ENCODE peak calls at places on chromosomes 1 and 21, in five cellular contexts. One of them, this sample, is unnamed.

GRCh38 chr1:227917081-227917950 is 30.4 kb downstream of the WNT9A start:
- DNase-seq in astrocyte of the spinal cord: no peak
- DNase-seq in fibroblast of pulmonary artery: no peak
- DNase-seq in body of pancreas: no peak
- DNase-seq in retinal pigment epithelial cell: peak; percentile 34
- DNase-seq in this sample: no peak

GRCh38 chr1:157040802-157041201 is 4.7 kb downstream of the ARHGEF11 start:
- DNase-seq in fibroblast of pulmonary artery: peak; percentile 74
- DNase-seq in body of pancreas: no peak
- DNase-seq in retinal pigment epithelial cell: peak; percentile 72
- DNase-seq in astrocyte of the spinal cord: peak; percentile 61
- DNase-seq in this sample: no peak

GRCh38 chr1:175824079-175824478 is 80.7 kb upstream of the TNR start:
- DNase-seq in astrocyte of the spinal cord: no peak
- DNase-seq in fibroblast of pulmonary artery: no peak
- DNase-seq in body of pancreas: peak; percentile 65
- DNase-seq in retinal pigment epithelial cell: no peak
- DNase-seq in this sample: no peak

GRCh38 chr1:208081972-208082371 is 162.2 kb downstream of the PLXNA2 start:
- DNase-seq in astrocyte of the spinal cord: peak; percentile 49
- DNase-seq in body of pancreas: no peak
- DNase-seq in fibroblast of pulmonary artery: no peak
- DNase-seq in retinal pigment epithelial cell: no peak
- DNase-seq in this sample: no peak

GRCh38 chr1:3902111-3902511 is 2.0 kb upstream of the C1orf174 start:
- DNase-seq in retinal pigment epithelial cell: no peak
- DNase-seq in astrocyte of the spinal cord: no peak
- DNase-seq in body of pancreas: no peak
- DNase-seq in fibroblast of pulmonary artery: no peak
- DNase-seq in this sample: no peak

GRCh38 chr1:26724938-26725337 is 29.1 kb downstream of the ARID1A start:
- DNase-seq in body of pancreas: no peak
- DNase-seq in retinal pigment epithelial cell: no peak
- DNase-seq in fibroblast of pulmonary artery: no peak
- DNase-seq in astrocyte of the spinal cord: no peak
- DNase-seq in this sample: no peak

GRCh38 chr1:234929369-234929768 is 199.3 kb downstream of the TOMM20 start:
- DNase-seq in retinal pigment epithelial cell: no peak
- DNase-seq in body of pancreas: peak; percentile 5
- DNase-seq in astrocyte of the spinal cord: no peak
- DNase-seq in fibroblast of pulmonary artery: no peak
- DNase-seq in this sample: no peak

GRCh38 chr21:43267391-43268085 is 98.7 kb downstream of the CRYAA start:
- DNase-seq in retinal pigment epithelial cell: no peak
- DNase-seq in body of pancreas: no peak
- DNase-seq in fibroblast of pulmonary artery: no peak
- DNase-seq in astrocyte of the spinal cord: no peak
- DNase-seq in this sample: no peak

GRCh38 chr21:14273736-14274538 is 58.0 kb downstream of the RBM11 start:
- DNase-seq in retinal pigment epithelial cell: no peak
- DNase-seq in body of pancreas: peak; percentile 68
- DNase-seq in astrocyte of the spinal cord: no peak
- DNase-seq in fibroblast of pulmonary artery: no peak
- DNase-seq in this sample: peak; percentile 9

GRCh38 chr1:29499101-29499650 is 262.9 kb downstream of the PTPRU start:
- DNase-seq in retinal pigment epithelial cell: no peak
- DNase-seq in astrocyte of the spinal cord: no peak
- DNase-seq in fibroblast of pulmonary artery: no peak
- DNase-seq in body of pancreas: no peak
- DNase-seq in this sample: no peak

GRCh38 chr1:216193839-216194443 is 229.3 kb downstream of the USH2A start:
- DNase-seq in body of pancreas: no peak
- DNase-seq in fibroblast of pulmonary artery: no peak
- DNase-seq in retinal pigment epithelial cell: no peak
- DNase-seq in astrocyte of the spinal cord: no peak
- DNase-seq in this sample: peak; percentile 36

GRCh38 chr21:32772281-32773047 is 909 bp upstream of the PAXBP1 start:
- DNase-seq in fibroblast of pulmonary artery: peak; percentile 26
- DNase-seq in body of pancreas: peak; percentile 37
- DNase-seq in astrocyte of the spinal cord: no peak
- DNase-seq in retinal pigment epithelial cell: no peak
- DNase-seq in this sample: peak; percentile 7

GRCh38 chr21:15592271-15592860 is 137.4 kb upstream of the USP25 start:
- DNase-seq in astrocyte of the spinal cord: peak; percentile 59
- DNase-seq in fibroblast of pulmonary artery: peak; percentile 79
- DNase-seq in retinal pigment epithelial cell: no peak
- DNase-seq in body of pancreas: no peak
- DNase-seq in this sample: peak; percentile 6

GRCh38 chr1:108843390-108844188 is 13.3 kb downstream of the AKNAD1 start:
- DNase-seq in retinal pigment epithelial cell: no peak
- DNase-seq in astrocyte of the spinal cord: no peak
- DNase-seq in body of pancreas: no peak
- DNase-seq in fibroblast of pulmonary artery: peak; percentile 11
- DNase-seq in this sample: no peak

GRCh38 chr1:174112489-174113162 is 46.7 kb upstream of the RABGAP1L start:
- DNase-seq in astrocyte of the spinal cord: no peak
- DNase-seq in retinal pigment epithelial cell: no peak
- DNase-seq in body of pancreas: no peak
- DNase-seq in fibroblast of pulmonary artery: no peak
- DNase-seq in this sample: no peak

GRCh38 chr21:35508389-35508888 is 459.3 kb upstream of the RUNX1 start:
- DNase-seq in retinal pigment epithelial cell: no peak
- DNase-seq in astrocyte of the spinal cord: peak; percentile 51
- DNase-seq in body of pancreas: peak; percentile 20
- DNase-seq in fibroblast of pulmonary artery: peak; percentile 91
- DNase-seq in this sample: peak; percentile 68

GRCh38 chr1:220551001-220551400 is 23.1 kb downstream of the MARK1 start:
- DNase-seq in astrocyte of the spinal cord: no peak
- DNase-seq in retinal pigment epithelial cell: no peak
- DNase-seq in body of pancreas: no peak
- DNase-seq in fibroblast of pulmonary artery: no peak
- DNase-seq in this sample: no peak

GRCh38 chr1:234907585-234908457 is 220.8 kb downstream of the TOMM20 start:
- DNase-seq in body of pancreas: no peak
- DNase-seq in retinal pigment epithelial cell: no peak
- DNase-seq in fibroblast of pulmonary artery: peak; percentile 60
- DNase-seq in astrocyte of the spinal cord: peak; percentile 70
- DNase-seq in this sample: no peak

GRCh38 chr1:165138960-165139359 is 217.6 kb downstream of the LMX1A start:
- DNase-seq in astrocyte of the spinal cord: no peak
- DNase-seq in body of pancreas: no peak
- DNase-seq in retinal pigment epithelial cell: no peak
- DNase-seq in fibroblast of pulmonary artery: no peak
- DNase-seq in this sample: no peak

GRCh38 chr1:26094677-26095383 is 16.8 kb upstream of the PDIK1L start:
- DNase-seq in retinal pigment epithelial cell: no peak
- DNase-seq in fibroblast of pulmonary artery: peak; percentile 48
- DNase-seq in astrocyte of the spinal cord: peak; percentile 12
- DNase-seq in body of pancreas: no peak
- DNase-seq in this sample: no peak

GRCh38 chr1:26848499-26848898 is 14.4 kb upstream of the SFN start:
- DNase-seq in fibroblast of pulmonary artery: no peak
- DNase-seq in body of pancreas: no peak
- DNase-seq in astrocyte of the spinal cord: no peak
- DNase-seq in retinal pigment epithelial cell: no peak
- DNase-seq in this sample: no peak

GRCh38 chr1:64856564-64856963 is 109.8 kb downstream of the JAK1 start:
- DNase-seq in retinal pigment epithelial cell: no peak
- DNase-seq in fibroblast of pulmonary artery: peak; percentile 42
- DNase-seq in astrocyte of the spinal cord: no peak
- DNase-seq in body of pancreas: peak; percentile 62
- DNase-seq in this sample: no peak

GRCh38 chr1:183023601-183024351 is 556 bp downstream of the LAMC1 start:
- DNase-seq in body of pancreas: peak; percentile 81
- DNase-seq in astrocyte of the spinal cord: peak; percentile 58
- DNase-seq in fibroblast of pulmonary artery: peak; percentile 60
- DNase-seq in retinal pigment epithelial cell: no peak
- DNase-seq in this sample: peak; percentile 94

GRCh38 chr1:47190807-47191206 is 971 bp upstream of the PDZK1IP1 start:
- DNase-seq in astrocyte of the spinal cord: no peak
- DNase-seq in body of pancreas: no peak
- DNase-seq in retinal pigment epithelial cell: no peak
- DNase-seq in fibroblast of pulmonary artery: no peak
- DNase-seq in this sample: no peak

GRCh38 chr21:37732927-37733326 is 183.3 kb downstream of the KCNJ6 start:
- DNase-seq in astrocyte of the spinal cord: no peak
- DNase-seq in body of pancreas: no peak
- DNase-seq in fibroblast of pulmonary artery: no peak
- DNase-seq in retinal pigment epithelial cell: no peak
- DNase-seq in this sample: no peak

GRCh38 chr1:214840366-214840765 is 237.4 kb downstream of the CENPF start:
- DNase-seq in astrocyte of the spinal cord: peak; percentile 74
- DNase-seq in body of pancreas: no peak
- DNase-seq in retinal pigment epithelial cell: no peak
- DNase-seq in fibroblast of pulmonary artery: no peak
- DNase-seq in this sample: no peak

DNA sequence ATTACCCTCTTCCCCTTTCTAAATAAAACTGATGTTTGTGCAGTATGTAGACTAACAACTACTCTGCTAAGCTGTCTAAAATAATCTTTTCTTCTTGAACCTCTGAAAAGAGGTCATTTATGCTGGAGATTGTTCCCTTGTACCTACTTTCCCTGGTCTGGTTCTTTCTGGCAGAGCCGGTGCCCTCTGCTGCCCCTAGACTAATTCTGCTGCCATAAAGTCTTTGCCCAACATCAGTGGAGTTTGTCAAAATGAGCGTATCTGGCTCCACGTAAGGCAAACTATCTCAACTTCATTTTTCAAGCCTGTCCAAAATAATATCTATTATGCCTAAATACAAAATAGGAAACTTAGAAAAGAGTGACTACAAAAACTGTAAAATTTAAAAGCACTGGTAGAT is 30.9 kb upstream of the ANGPTL7 start:
- DNase-seq in body of pancreas: no peak
- DNase-seq in retinal pigment epithelial cell: no peak
- DNase-seq in astrocyte of the spinal cord: no peak
- DNase-seq in fibroblast of pulmonary artery: no peak
- DNase-seq in this sample: no peak
- TF ChIP-seq CTCF in body of pancreas: no peak
- TF ChIP-seq CTCF in retinal pigment epithelial cell: peak; percentile 29
- TF ChIP-seq CTCF in astrocyte of the spinal cord: peak; percentile 6
- TF ChIP-seq CTCF in fibroblast of pulmonary artery: no peak
- TF ChIP-seq CTCF in this sample: no peak

DNA sequence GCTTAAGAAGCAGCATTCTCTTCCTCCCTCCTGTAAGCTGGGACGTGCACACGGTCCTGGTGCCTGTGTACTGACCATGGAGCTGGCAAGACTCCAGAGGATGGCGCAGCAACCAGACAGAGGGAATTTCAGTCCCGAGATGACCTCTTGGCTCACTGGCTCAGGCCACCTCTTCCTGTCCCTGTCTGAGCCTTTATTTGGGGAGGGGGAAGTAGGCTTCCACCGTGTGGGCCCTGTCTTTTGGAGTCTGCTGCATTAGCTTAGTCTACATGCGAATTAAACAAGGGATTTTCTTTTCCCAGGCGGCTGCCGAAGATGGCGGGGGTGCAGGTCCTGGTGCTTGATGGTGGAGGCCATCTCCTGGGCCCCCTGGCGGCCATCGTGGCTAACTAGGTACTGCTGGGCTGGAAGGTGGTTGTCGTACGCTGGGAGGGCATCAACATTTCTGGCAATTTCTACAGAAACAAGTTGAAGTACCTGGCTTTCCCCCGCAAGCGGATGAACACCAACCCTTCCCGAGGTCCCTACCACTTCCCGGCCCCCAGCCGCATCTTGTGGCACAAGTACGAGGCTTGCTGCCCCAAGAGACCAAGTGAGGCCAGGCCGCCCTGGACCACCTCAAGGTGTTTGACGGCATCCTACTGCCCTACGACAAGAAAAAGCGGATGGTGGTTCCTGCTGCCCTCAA is 10.2 kb downstream of the IL24 start:
- DNase-seq in retinal pigment epithelial cell: no peak
- DNase-seq in fibroblast of pulmonary artery: no peak
- DNase-seq in body of pancreas: peak; percentile 39
- DNase-seq in astrocyte of the spinal cord: no peak
- DNase-seq in this sample: peak; percentile 35
- TF ChIP-seq CTCF in retinal pigment epithelial cell: peak; percentile 51
- TF ChIP-seq CTCF in fibroblast of pulmonary artery: peak; percentile 18
- TF ChIP-seq CTCF in body of pancreas: no peak
- TF ChIP-seq CTCF in astrocyte of the spinal cord: peak; percentile 33
- TF ChIP-seq CTCF in this sample: peak; percentile 36

DNA sequence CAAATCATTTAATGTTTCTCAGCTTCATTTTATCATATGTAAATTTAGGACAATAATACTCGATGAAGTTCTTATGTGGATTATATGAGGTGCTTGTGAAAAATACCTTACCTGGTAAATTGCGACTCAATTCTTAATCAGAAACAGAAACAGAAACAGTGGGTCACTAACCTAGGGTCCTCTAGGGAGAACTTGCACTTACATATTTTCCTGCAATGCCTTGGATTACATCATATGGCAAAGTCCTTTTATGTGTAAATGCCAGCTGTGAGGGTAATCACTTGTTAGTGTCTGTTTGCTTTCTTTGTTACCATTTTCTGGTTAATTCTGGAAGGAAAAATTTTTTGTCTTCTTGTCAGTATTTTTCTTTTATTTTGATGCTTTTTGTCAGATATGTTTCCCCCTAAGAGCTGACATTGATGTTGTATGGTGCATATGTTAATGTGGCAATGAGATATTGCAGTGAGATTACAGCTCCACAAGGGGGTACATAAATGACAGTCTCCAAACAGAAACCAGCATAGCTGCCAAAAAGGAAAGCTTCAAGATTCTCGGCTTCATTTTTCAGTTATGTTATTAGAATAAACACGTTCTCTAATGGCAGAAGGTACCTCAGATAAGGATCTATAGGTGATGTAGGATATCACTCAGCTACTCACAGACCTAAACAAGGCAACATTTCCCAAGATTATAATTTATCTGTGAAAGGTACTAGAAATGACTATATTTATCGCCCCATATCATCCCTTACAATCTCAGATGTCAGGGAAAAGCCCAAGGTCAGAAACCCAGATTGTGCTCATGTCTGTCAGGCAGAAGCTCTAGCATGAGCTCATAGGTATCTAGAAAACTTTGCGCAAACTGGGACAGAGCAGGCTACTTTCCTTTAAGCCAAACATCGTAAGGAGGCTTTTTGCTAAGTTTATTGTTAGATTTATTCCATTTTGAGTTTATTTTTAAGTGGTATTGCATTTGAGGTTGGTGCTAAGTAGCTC is 119.9 kb downstream of the FASLG start:
- DNase-seq in retinal pigment epithelial cell: no peak
- DNase-seq in fibroblast of pulmonary artery: peak; percentile 8
- DNase-seq in body of pancreas: no peak
- DNase-seq in astrocyte of the spinal cord: no peak
- DNase-seq in this sample: no peak
- TF ChIP-seq CTCF in retinal pigment epithelial cell: no peak
- TF ChIP-seq CTCF in fibroblast of pulmonary artery: peak; percentile 10
- TF ChIP-seq CTCF in body of pancreas: no peak
- TF ChIP-seq CTCF in astrocyte of the spinal cord: no peak
- TF ChIP-seq CTCF in this sample: no peak

DNA sequence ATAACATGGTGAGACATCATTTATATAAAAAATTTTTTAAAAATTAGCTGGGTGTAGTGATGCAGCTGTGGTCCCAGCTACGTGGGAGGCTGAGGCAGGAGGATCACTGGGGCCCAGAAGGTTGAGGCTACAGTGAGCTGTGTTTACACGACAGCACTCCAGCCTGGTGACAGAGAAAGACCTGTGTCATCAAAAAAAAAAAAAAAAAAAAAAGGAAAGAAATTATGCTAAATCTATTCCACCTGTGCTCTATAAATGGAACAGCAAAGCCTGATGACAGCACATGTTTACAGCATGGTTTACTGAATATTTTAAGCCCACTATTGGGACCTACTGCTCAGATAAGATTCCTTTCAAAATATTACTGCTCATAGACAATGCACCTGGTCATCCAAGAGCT is 217.6 kb downstream of the PRDM2 start:
- DNase-seq in retinal pigment epithelial cell: no peak
- DNase-seq in fibroblast of pulmonary artery: no peak
- DNase-seq in astrocyte of the spinal cord: no peak
- DNase-seq in body of pancreas: no peak
- DNase-seq in this sample: no peak
- TF ChIP-seq CTCF in retinal pigment epithelial cell: no peak
- TF ChIP-seq CTCF in fibroblast of pulmonary artery: no peak
- TF ChIP-seq CTCF in astrocyte of the spinal cord: no peak
- TF ChIP-seq CTCF in body of pancreas: no peak
- TF ChIP-seq CTCF in this sample: no peak